ENCODE peak calls at places on chromosomes 16 and 17, in seven cellular contexts. R is glutamatergic neuron, Z is upper lobe of left lung, T is H9, Y is AG09309, I is nephron progenitor cell, K is hepatocyte. M is an unnamed sample.

GRCh38 chr17:67026341-67026740 is 18.0 kb upstream of the CACNG1 start:
- DNase-seq in Y (no peak), K (no peak), R (no peak), I (no peak), Z (no peak), T (no peak), M (no peak)

GRCh38 chr17:10741416-10742140 is 11.8 kb upstream of the TMEM220 start:
- DNase-seq in Z (no peak), R (no peak), Y (no peak), T (no peak), K (no peak), I (no peak), M (no peak)

GRCh38 chr16:8866118-8866883 is 2.5 kb downstream of the CARHSP1 start:
- DNase-seq in T (peak; percentile 95), K (peak; percentile 77), Y (no peak), R (peak; percentile 80), I (peak; percentile 60), Z (no peak), M (peak; percentile 38)

GRCh38 chr16:48447940-48448536 is 62.8 kb upstream of the SIAH1 start:
- DNase-seq in Z (peak; percentile 17), K (no peak), T (no peak), I (no peak), R (no peak), Y (no peak), M (no peak)

GRCh38 chr16:81448154-81449131 is 3.8 kb downstream of the CMIP start:
- DNase-seq in I (peak; percentile 34), T (no peak), Z (no peak), Y (no peak), R (peak; percentile 50), K (peak; percentile 87), M (peak; percentile 70)

GRCh38 chr17:31357831-31358400 is 33.6 kb upstream of the RAB11FIP4 start:
- DNase-seq in T (no peak), K (no peak), I (no peak), Y (no peak), R (no peak), Z (no peak), M (no peak)

GRCh38 chr17:18920911-18921441 is 31.0 kb upstream of the SLC5A10 start:
- DNase-seq in Z (no peak), Y (no peak), R (no peak), K (no peak), I (no peak), T (no peak), M (no peak)

GRCh38 chr17:75864448-75864871 is 9.3 kb upstream of the WBP2 start:
- DNase-seq in R (no peak), I (no peak), T (peak; percentile 70), Z (peak; percentile 82), Y (no peak), K (peak; percentile 81), M (no peak)

GRCh38 chr17:74457146-74457819 is 9.2 kb upstream of the CD300A start:
- DNase-seq in T (peak; percentile 83), Z (peak; percentile 83), R (peak; percentile 85), K (peak; percentile 85), I (peak; percentile 84), Y (no peak), M (peak; percentile 78)

GRCh38 chr16:71373073-71373472 is 14.6 kb downstream of the CALB2 start:
- DNase-seq in T (no peak), Y (no peak), Z (no peak), I (no peak), K (peak; percentile 28), R (no peak), M (no peak)

GRCh38 chr17:44350733-44351226 is 5.7 kb downstream of the GRN start:
- DNase-seq in K (peak; percentile 82), I (peak; percentile 84), T (peak; percentile 90), Y (no peak), R (peak; percentile 90), Z (peak; percentile 71), M (peak; percentile 90)

GRCh38 chr17:63431618-63431938 is 14.5 kb downstream of the CYB561 start:
- DNase-seq in R (no peak), T (no peak), Z (no peak), Y (no peak), I (no peak), K (no peak), M (no peak)

GRCh38 chr17:50460831-50461526 is 7.7 kb downstream of the CHAD start:
- DNase-seq in T (no peak), I (no peak), K (no peak), Y (no peak), R (no peak), Z (no peak), M (no peak)

GRCh38 chr17:77214743-77215142 is 74.0 kb downstream of the SEC14L1 start:
- DNase-seq in R (peak; percentile 42), I (peak; percentile 40), Z (peak; percentile 59), Y (no peak), K (peak; percentile 49), T (peak; percentile 87), M (peak; percentile 58)

GRCh38 chr17:49815761-49816281 is 27.3 kb downstream of the KAT7 start:
- DNase-seq in Z (no peak), K (no peak), I (no peak), Y (no peak), R (no peak), T (peak; percentile 91), M (no peak)

GRCh38 chr16:14505846-14506245 is 124.2 kb downstream of the PARN start:
- DNase-seq in R (no peak), Z (no peak), Y (no peak), I (no peak), K (no peak), T (no peak), M (no peak)

DNA sequence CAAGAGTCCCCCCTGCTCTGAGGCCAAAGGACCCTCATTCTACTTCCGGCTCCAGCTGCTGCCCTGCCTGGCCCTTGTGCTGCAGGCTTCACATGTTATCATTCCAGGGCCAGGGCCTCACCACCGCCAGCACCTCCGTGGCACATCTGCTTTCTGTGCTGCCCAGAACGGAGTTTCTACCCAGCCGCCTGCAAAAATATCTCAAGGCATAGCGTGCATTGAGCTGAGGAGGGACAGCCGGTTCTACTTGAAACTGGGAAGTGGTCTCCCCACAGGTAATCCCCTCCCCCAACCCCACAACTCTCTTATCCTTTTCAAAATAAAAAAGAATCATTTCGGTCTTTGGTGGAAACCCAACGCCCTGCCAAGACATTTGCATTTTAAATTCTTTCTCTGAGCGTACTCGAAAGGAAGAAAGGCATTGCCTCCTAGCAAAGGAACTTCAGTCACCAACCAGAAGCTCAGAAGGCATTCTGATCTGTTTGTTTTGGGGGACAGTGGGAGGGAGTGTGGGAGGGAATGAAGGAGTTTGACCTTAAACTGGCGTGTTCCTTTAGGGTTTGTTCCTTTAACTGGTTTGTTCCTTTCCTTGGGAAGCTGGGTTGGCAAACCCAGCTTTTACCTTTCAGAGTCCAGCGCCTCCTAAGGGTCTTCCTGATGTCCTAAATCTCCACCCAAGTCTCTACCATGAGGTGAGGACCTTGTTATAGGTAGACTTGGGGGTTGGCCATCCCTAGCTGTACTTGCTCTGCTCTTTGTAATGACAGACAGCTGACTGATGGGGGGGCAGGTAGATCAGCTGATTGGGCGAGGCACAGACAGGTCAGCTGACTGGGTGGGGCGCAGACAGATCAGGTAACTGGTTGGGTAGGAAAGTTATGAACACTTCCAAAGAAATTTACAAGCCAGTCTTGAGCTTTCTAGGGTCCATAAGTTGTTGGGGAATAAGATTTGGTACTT is 33.4 kb upstream of the PIK3R6 start:
- DNase-seq in T (peak; percentile 36), Y (no peak), R (no peak), I (no peak), Z (no peak), K (no peak), M (no peak)
- TF ChIP-seq CTCF in T (peak; percentile 40), Y (no peak), R (no peak), I (no peak), Z (no peak), K (no peak), M (no peak)

DNA sequence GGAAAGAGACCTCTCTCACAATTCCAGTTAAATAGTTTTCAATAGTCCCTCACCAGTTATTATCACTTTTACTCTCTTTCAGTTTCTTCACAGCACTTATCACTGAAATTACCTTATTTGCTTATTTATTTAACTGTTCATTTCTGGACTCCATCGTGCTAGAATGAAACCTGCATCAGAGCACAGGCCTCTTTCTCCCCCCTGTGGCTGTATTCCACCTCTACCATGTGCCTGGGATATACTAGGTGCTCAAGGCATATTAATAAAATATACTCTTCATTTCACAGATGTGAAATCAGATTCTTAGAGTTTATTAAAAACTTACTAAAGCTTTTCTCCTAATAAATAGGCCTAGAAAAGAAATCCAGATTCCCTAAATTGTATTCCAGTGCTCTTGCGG is 308.9 kb upstream of the MON1B start:
- DNase-seq in I (no peak), Z (no peak), R (no peak), K (no peak), Y (no peak), T (no peak), M (no peak)
- TF ChIP-seq CTCF in I (no peak), Z (no peak), R (no peak), K (no peak), Y (no peak), T (no peak), M (no peak)

GRCh38 chr16:84942786-84943185 is 68.5 kb downstream of the ZDHHC7 start:
- DNase-seq in T (no peak), R (no peak), I (no peak), Z (no peak), K (no peak), Y (no peak), M (no peak)

GRCh38 chr16:84937196-84937935 is 74.0 kb downstream of the ZDHHC7 start:
- DNase-seq in K (no peak), I (no peak), Y (no peak), T (no peak), R (no peak), Z (no peak), M (no peak)

GRCh38 chr16:84941916-84942315 is 69.4 kb downstream of the ZDHHC7 start:
- DNase-seq in Y (no peak), K (peak; percentile 49), Z (no peak), I (no peak), T (no peak), R (no peak), M (no peak)

GRCh38 chr16:84943620-84944019 is 67.7 kb downstream of the ZDHHC7 start:
- DNase-seq in I (no peak), T (no peak), Y (no peak), Z (no peak), R (no peak), K (no peak), M (no peak)

DNA sequence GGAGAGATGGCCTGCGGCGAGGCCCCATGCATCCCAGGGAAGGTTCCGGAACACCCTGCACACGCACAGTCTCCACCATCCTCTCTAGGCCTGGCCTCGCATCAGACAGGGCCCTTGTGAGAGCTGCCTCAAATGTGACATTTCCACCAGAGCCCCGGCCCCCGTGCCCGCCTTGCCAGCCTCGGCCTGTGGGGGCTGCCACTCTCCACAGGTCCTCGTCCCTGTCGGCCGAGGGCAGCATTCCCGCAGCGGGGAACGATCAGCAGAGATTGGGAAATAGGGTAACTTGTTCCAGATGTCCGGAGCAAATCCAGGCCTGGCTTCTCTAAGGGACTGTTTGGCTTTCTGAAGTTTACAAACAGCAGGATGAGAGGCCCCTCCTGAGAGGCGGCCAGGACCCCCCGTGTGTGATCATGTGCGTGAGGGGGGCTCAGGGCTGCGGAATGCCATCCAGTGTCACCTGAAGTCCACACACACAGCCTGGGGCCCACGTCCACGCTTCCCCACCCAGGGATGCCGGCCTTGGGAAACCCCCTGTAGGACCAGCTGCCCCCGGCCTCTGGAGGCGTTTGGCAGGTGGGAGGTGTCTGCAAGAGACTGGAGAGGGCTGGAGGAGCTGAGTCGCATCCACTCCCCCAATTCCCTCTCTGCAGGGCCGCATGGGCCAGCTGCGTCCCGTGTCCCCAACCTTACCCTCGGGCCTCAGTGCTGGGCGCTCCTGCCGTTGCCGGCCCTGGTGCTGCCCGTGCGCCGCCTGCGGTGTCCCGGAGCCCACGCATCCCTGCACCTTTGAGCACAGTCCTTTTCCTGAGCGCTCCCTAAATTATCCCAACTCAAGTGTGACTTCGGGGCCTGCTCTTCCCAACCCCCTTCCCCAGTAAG is 70.4 kb downstream of the ZDHHC7 start:
- DNase-seq in K (peak; percentile 52), Y (peak; percentile 21), Z (no peak), I (no peak), R (no peak), T (no peak), M (no peak)
- TF ChIP-seq CTCF in K (peak; percentile 14), Y (peak; percentile 22), Z (no peak), I (no peak), R (no peak), T (no peak), M (no peak)

GRCh38 chr16:67544329-67544841 is 15.8 kb downstream of the RIPOR1 start:
- DNase-seq in R (peak; percentile 29), I (no peak), K (no peak), Y (no peak), Z (no peak), T (peak; percentile 36), M (no peak)
- TF ChIP-seq CTCF in R (no peak), I (no peak), K (no peak), Y (no peak), Z (no peak), T (peak; percentile 39), M (no peak)